ENCODE peak calls at places on chromosomes 13 and 19, in five cellular contexts. One of them, this sample, is unnamed.

GRCh38 chr13:100478107-100478809 is 110.3 kb downstream of the GGACT start:
- DNase-seq in K562: no peak
- DNase-seq in WTC11: peak; percentile 20
- DNase-seq in GM12878: no peak
- DNase-seq in HepG2: no peak
- DNase-seq in this sample: no peak

GRCh38 chr13:98199480-98199879 is 22.4 kb upstream of the RNF113B start:
- DNase-seq in K562: no peak
- DNase-seq in WTC11: no peak
- DNase-seq in GM12878: no peak
- DNase-seq in HepG2: peak; percentile 77
- DNase-seq in this sample: no peak

GRCh38 chr13:94065741-94066140 is 413.7 kb downstream of the DCT start:
- DNase-seq in K562: no peak
- DNase-seq in WTC11: no peak
- DNase-seq in GM12878: no peak
- DNase-seq in HepG2: no peak
- DNase-seq in this sample: no peak

GRCh38 chr13:48446454-48446853 is 33.5 kb upstream of the LPAR6 start:
- DNase-seq in K562: no peak
- DNase-seq in WTC11: no peak
- DNase-seq in GM12878: no peak
- DNase-seq in HepG2: no peak
- DNase-seq in this sample: no peak

GRCh38 chr13:33307820-33308219 is 22.3 kb upstream of the STARD13 start:
- DNase-seq in K562: no peak
- DNase-seq in WTC11: no peak
- DNase-seq in GM12878: no peak
- DNase-seq in HepG2: no peak
- DNase-seq in this sample: no peak

GRCh38 chr19:31408460-31409124 is 59.4 kb upstream of the TSHZ3 start:
- DNase-seq in K562: peak; percentile 2
- DNase-seq in WTC11: no peak
- DNase-seq in GM12878: no peak
- DNase-seq in HepG2: no peak
- DNase-seq in this sample: no peak

GRCh38 chr19:45767881-45768643 is 990 bp downstream of the SIX5 start:
- DNase-seq in K562: peak; percentile 80
- DNase-seq in WTC11: peak; percentile 69
- DNase-seq in GM12878: no peak
- DNase-seq in HepG2: peak; percentile 41
- DNase-seq in this sample: peak; percentile 79

GRCh38 chr13:30121244-30121643 is 186.1 kb downstream of the KATNAL1 start:
- DNase-seq in K562: no peak
- DNase-seq in WTC11: no peak
- DNase-seq in GM12878: no peak
- DNase-seq in HepG2: no peak
- DNase-seq in this sample: no peak

DNA sequence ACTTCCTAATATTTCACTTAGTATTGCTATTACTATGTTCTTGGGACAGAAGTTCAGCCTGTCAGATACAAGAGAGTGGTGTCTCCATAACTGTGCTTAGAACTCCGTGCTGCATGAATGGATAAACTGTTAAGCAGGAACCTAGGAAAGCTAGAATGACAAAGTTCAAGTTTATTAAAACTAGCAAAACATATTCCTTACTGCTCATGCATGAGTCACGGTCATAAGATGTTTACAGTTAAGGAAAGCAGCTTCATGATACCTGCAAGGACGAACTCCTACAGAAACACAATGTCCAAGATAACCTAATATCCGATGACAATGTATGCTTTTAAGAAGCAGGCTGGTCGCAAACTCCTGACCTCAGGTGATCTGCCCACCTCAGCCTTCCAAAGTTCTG is 6.0 kb upstream of the ZNF765 start:
- DNase-seq in K562: no peak
- DNase-seq in WTC11: no peak
- DNase-seq in GM12878: no peak
- DNase-seq in HepG2: no peak
- DNase-seq in this sample: no peak
- TF ChIP-seq ATF2 in K562: no peak
- TF ChIP-seq ATF2 in WTC11: no peak
- TF ChIP-seq ATF2 in GM12878: no peak
- TF ChIP-seq ATF2 in HepG2: no peak
- TF ChIP-seq ATF2 in this sample: no peak

GRCh38 chr19:43798546-43799409 is 3.5 kb downstream of the LYPD5 start:
- DNase-seq in K562: peak; percentile 71
- DNase-seq in WTC11: peak; percentile 78
- DNase-seq in GM12878: no peak
- DNase-seq in HepG2: no peak
- DNase-seq in this sample: peak; percentile 79
- TF ChIP-seq SP1 in K562: no peak
- TF ChIP-seq SP1 in WTC11: peak; percentile 62
- TF ChIP-seq SP1 in GM12878: no peak
- TF ChIP-seq SP1 in HepG2: no peak
- TF ChIP-seq SP1 in this sample: no peak

DNA sequence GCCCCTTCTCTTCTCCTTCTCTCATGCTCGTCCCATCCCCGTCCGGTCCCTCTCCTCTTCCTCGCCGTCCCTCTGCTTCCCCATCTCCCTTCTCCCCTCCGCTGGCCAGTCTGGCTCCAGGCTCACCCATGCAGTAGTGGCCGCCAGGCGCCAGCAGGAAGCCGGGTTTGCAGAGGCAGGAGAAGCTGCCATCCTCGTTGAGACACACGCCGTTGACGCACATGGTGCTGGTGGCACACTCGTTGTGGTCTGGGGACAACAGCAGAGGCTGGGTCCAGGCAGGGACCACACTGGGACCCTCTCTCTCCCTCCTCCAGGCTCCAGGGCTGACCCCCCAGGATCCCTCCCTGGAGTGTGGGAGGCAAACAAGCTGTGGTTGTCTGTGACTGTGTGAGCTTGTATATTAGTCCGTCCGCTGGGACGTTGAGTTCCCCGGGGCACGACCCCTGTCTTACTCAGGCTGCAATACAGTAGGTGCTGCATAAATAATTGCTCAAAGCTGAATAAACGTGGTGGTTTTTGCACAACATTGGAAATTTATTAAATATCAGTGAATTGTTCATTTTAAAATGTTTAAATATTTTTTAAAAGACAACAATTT is 16.4 kb downstream of the FBN3 start:
- DNase-seq in K562: no peak
- DNase-seq in WTC11: no peak
- DNase-seq in GM12878: no peak
- DNase-seq in HepG2: no peak
- DNase-seq in this sample: no peak
- TF ChIP-seq ATF2 in K562: no peak
- TF ChIP-seq ATF2 in WTC11: no peak
- TF ChIP-seq ATF2 in GM12878: no peak
- TF ChIP-seq ATF2 in HepG2: no peak
- TF ChIP-seq ATF2 in this sample: no peak

GRCh38 chr13:114099918-114100445 is 32.4 kb downstream of the RASA3 start:
- DNase-seq in K562: no peak
- DNase-seq in WTC11: peak; percentile 21
- DNase-seq in GM12878: no peak
- DNase-seq in HepG2: peak; percentile 15
- DNase-seq in this sample: no peak
- TF ChIP-seq SP1 in K562: no peak
- TF ChIP-seq SP1 in WTC11: no peak
- TF ChIP-seq SP1 in GM12878: no peak
- TF ChIP-seq SP1 in HepG2: no peak
- TF ChIP-seq SP1 in this sample: no peak

GRCh38 chr19:49809155-49809986 is 3.7 kb downstream of the FUZ start:
- DNase-seq in K562: no peak
- DNase-seq in WTC11: peak; percentile 67
- DNase-seq in GM12878: no peak
- DNase-seq in HepG2: peak; percentile 35
- DNase-seq in this sample: peak; percentile 82
- TF ChIP-seq ATF2 in K562: no peak
- TF ChIP-seq ATF2 in WTC11: no peak
- TF ChIP-seq ATF2 in GM12878: no peak
- TF ChIP-seq ATF2 in HepG2: no peak
- TF ChIP-seq ATF2 in this sample: no peak

GRCh38 chr19:38735257-38735686 is 9.0 kb downstream of the CAPN12 start:
- DNase-seq in K562: peak; percentile 45
- DNase-seq in WTC11: peak; percentile 70
- DNase-seq in GM12878: no peak
- DNase-seq in HepG2: no peak
- DNase-seq in this sample: peak; percentile 82

GRCh38 chr19:38736036-38736412 is 8.2 kb downstream of the CAPN12 start:
- DNase-seq in K562: peak; percentile 84
- DNase-seq in WTC11: peak; percentile 60
- DNase-seq in GM12878: no peak
- DNase-seq in HepG2: no peak
- DNase-seq in this sample: peak; percentile 77

GRCh38 chr19:38737921-38738731 is 6.1 kb downstream of the CAPN12 start:
- DNase-seq in K562: no peak
- DNase-seq in WTC11: no peak
- DNase-seq in GM12878: no peak
- DNase-seq in HepG2: no peak
- DNase-seq in this sample: no peak

GRCh38 chr19:38737297-38737865 is 6.9 kb downstream of the CAPN12 start:
- DNase-seq in K562: no peak
- DNase-seq in WTC11: no peak
- DNase-seq in GM12878: no peak
- DNase-seq in HepG2: no peak
- DNase-seq in this sample: no peak

GRCh38 chr19:38736413-38737280 is 7.6 kb downstream of the CAPN12 start:
- DNase-seq in K562: peak; percentile 90
- DNase-seq in WTC11: peak; percentile 93
- DNase-seq in GM12878: peak; percentile 17
- DNase-seq in HepG2: no peak
- DNase-seq in this sample: peak; percentile 91
- TF ChIP-seq SP1 in K562: peak; percentile 30
- TF ChIP-seq SP1 in WTC11: peak; percentile 68
- TF ChIP-seq SP1 in GM12878: no peak
- TF ChIP-seq SP1 in HepG2: no peak
- TF ChIP-seq SP1 in this sample: no peak

GRCh38 chr13:20470136-20470535 is 55.5 kb downstream of the CRYL1 start:
- DNase-seq in K562: no peak
- DNase-seq in WTC11: no peak
- DNase-seq in GM12878: no peak
- DNase-seq in HepG2: no peak
- DNase-seq in this sample: no peak
- TF ChIP-seq ATF2 in K562: no peak
- TF ChIP-seq ATF2 in WTC11: no peak
- TF ChIP-seq ATF2 in GM12878: no peak
- TF ChIP-seq ATF2 in HepG2: no peak
- TF ChIP-seq ATF2 in this sample: no peak

GRCh38 chr19:35752746-35753350 is 4.0 kb downstream of the HSPB6 start:
- DNase-seq in K562: no peak
- DNase-seq in WTC11: no peak
- DNase-seq in GM12878: no peak
- DNase-seq in HepG2: no peak
- DNase-seq in this sample: no peak
- TF ChIP-seq SP1 in K562: no peak
- TF ChIP-seq SP1 in WTC11: no peak
- TF ChIP-seq SP1 in GM12878: no peak
- TF ChIP-seq SP1 in HepG2: no peak
- TF ChIP-seq SP1 in this sample: no peak

DNA sequence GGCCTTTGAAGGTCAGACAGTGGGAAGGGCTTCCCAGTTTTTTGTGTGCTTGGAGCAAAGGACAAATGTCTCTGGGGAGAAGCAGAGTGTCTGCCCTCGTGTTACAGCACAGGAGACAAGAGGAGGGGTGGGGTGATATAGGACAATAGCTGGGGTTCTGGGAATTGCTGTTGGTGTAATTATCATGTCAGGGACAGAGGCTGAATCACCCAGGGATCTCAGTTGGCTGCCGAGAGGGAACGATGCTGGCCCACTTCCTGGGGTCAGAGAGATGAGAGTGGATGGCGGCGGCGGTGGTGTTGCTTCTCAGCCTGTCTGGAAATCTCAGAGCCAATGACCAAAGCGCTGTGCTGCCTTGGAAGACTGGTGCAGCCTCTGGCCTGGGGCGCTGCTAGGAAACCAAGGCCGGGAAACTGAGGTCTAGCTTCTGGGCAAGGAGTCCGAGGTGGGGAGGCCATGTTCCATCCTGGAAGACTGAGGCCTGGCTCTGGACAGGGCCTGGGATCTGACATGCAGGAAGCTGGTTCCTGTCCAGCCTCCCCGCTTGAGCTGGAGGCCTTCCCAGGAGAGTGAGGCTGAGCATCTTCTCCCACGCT is 1.3 kb downstream of the INAFM1 start:
- DNase-seq in K562: peak; percentile 74
- DNase-seq in WTC11: no peak
- DNase-seq in GM12878: no peak
- DNase-seq in HepG2: no peak
- DNase-seq in this sample: no peak
- TF ChIP-seq ATF2 in K562: no peak
- TF ChIP-seq ATF2 in WTC11: no peak
- TF ChIP-seq ATF2 in GM12878: no peak
- TF ChIP-seq ATF2 in HepG2: no peak
- TF ChIP-seq ATF2 in this sample: no peak

This sample was measured in H1.